ENCODE peak calls at places on chromosome 9, in five cellular contexts. One of them, this sample, is unnamed.

GRCh38 chr9:89153618-89154017 is 25.0 kb downstream of the SHC3 start:
- DNase-seq in AG04450: no peak
- DNase-seq in HFF-Myc: peak
- DNase-seq in iPS DF 6.9: no peak
- DNase-seq in CD4-positive, CD25-positive, alpha-beta regulatory T cell: no peak
- DNase-seq in this sample: peak

GRCh38 chr9:96079816-96080215 is 204.3 kb downstream of the ERCC6L2 start:
- DNase-seq in AG04450: no peak
- DNase-seq in HFF-Myc: no peak
- DNase-seq in iPS DF 6.9: no peak
- DNase-seq in CD4-positive, CD25-positive, alpha-beta regulatory T cell: no peak
- DNase-seq in this sample: no peak

GRCh38 chr9:22682536-22683392 is 236.1 kb downstream of the DMRTA1 start:
- DNase-seq in AG04450: peak
- DNase-seq in HFF-Myc: peak
- DNase-seq in iPS DF 6.9: no peak
- DNase-seq in CD4-positive, CD25-positive, alpha-beta regulatory T cell: no peak
- DNase-seq in this sample: peak

GRCh38 chr9:34197756-34198711 is 19.2 kb downstream of the UBAP1 start:
- DNase-seq in AG04450: no peak
- DNase-seq in HFF-Myc: no peak
- DNase-seq in iPS DF 6.9: peak
- DNase-seq in CD4-positive, CD25-positive, alpha-beta regulatory T cell: no peak
- DNase-seq in this sample: no peak

GRCh38 chr9:137694962-137695875 is 76.4 kb downstream of the EHMT1 start:
- DNase-seq in AG04450: no peak
- DNase-seq in HFF-Myc: no peak
- DNase-seq in iPS DF 6.9: peak
- DNase-seq in CD4-positive, CD25-positive, alpha-beta regulatory T cell: no peak
- DNase-seq in this sample: no peak

GRCh38 chr9:137032893-137033292 is 1.0 kb upstream of the FUT7 start:
- DNase-seq in AG04450: no peak
- DNase-seq in HFF-Myc: no peak
- DNase-seq in iPS DF 6.9: no peak
- DNase-seq in CD4-positive, CD25-positive, alpha-beta regulatory T cell: no peak
- DNase-seq in this sample: no peak

GRCh38 chr9:16671591-16672137 is 198.8 kb downstream of the BNC2 start:
- DNase-seq in AG04450: peak
- DNase-seq in HFF-Myc: no peak
- DNase-seq in iPS DF 6.9: no peak
- DNase-seq in CD4-positive, CD25-positive, alpha-beta regulatory T cell: no peak
- DNase-seq in this sample: no peak

GRCh38 chr9:20941177-20941690 is 90.2 kb downstream of the HACD4 start:
- DNase-seq in AG04450: peak
- DNase-seq in HFF-Myc: peak
- DNase-seq in iPS DF 6.9: peak
- DNase-seq in CD4-positive, CD25-positive, alpha-beta regulatory T cell: peak
- DNase-seq in this sample: no peak

GRCh38 chr9:21030389-21031035 is 928 bp downstream of the HACD4 start:
- DNase-seq in AG04450: no peak
- DNase-seq in HFF-Myc: peak
- DNase-seq in iPS DF 6.9: no peak
- DNase-seq in CD4-positive, CD25-positive, alpha-beta regulatory T cell: no peak
- DNase-seq in this sample: peak

GRCh38 chr9:130336027-130336595 is 70.6 kb downstream of the HMCN2 start:
- DNase-seq in AG04450: no peak
- DNase-seq in HFF-Myc: no peak
- DNase-seq in iPS DF 6.9: no peak
- DNase-seq in CD4-positive, CD25-positive, alpha-beta regulatory T cell: no peak
- DNase-seq in this sample: no peak

GRCh38 chr9:116737137-116737546 is 50.0 kb downstream of the TRIM32 start:
- DNase-seq in AG04450: peak
- DNase-seq in HFF-Myc: peak
- DNase-seq in iPS DF 6.9: peak
- DNase-seq in CD4-positive, CD25-positive, alpha-beta regulatory T cell: peak
- DNase-seq in this sample: no peak

GRCh38 chr9:128685022-128685332 is 4.0 kb upstream of the SET start:
- DNase-seq in AG04450: no peak
- DNase-seq in HFF-Myc: no peak
- DNase-seq in iPS DF 6.9: no peak
- DNase-seq in CD4-positive, CD25-positive, alpha-beta regulatory T cell: no peak
- DNase-seq in this sample: no peak

GRCh38 chr9:74570879-74571512 is 73.9 kb downstream of the RORB start:
- DNase-seq in AG04450: no peak
- DNase-seq in HFF-Myc: peak
- DNase-seq in iPS DF 6.9: no peak
- DNase-seq in CD4-positive, CD25-positive, alpha-beta regulatory T cell: no peak
- DNase-seq in this sample: no peak

GRCh38 chr9:121222524-121223171 is 21.0 kb upstream of the RAB14 start:
- DNase-seq in AG04450: no peak
- DNase-seq in HFF-Myc: no peak
- DNase-seq in iPS DF 6.9: no peak
- DNase-seq in CD4-positive, CD25-positive, alpha-beta regulatory T cell: no peak
- DNase-seq in this sample: no peak

GRCh38 chr9:128716581-128717254 is 7.2 kb downstream of the ZDHHC12 start:
- DNase-seq in AG04450: no peak
- DNase-seq in HFF-Myc: no peak
- DNase-seq in iPS DF 6.9: no peak
- DNase-seq in CD4-positive, CD25-positive, alpha-beta regulatory T cell: no peak
- DNase-seq in this sample: no peak

GRCh38 chr9:136944094-136944518 is 432 bp downstream of the FBXW5 start:
- DNase-seq in AG04450: peak
- DNase-seq in HFF-Myc: no peak
- DNase-seq in iPS DF 6.9: no peak
- DNase-seq in CD4-positive, CD25-positive, alpha-beta regulatory T cell: peak
- DNase-seq in this sample: no peak

GRCh38 chr9:114177423-114178064 is 22.2 kb downstream of the COL27A1 start:
- DNase-seq in AG04450: no peak
- DNase-seq in HFF-Myc: no peak
- DNase-seq in iPS DF 6.9: no peak
- DNase-seq in CD4-positive, CD25-positive, alpha-beta regulatory T cell: no peak
- DNase-seq in this sample: no peak

GRCh38 chr9:81022177-81022576 is 667.2 kb downstream of the TLE1 start:
- DNase-seq in AG04450: peak
- DNase-seq in HFF-Myc: no peak
- DNase-seq in iPS DF 6.9: no peak
- DNase-seq in CD4-positive, CD25-positive, alpha-beta regulatory T cell: no peak
- DNase-seq in this sample: no peak

GRCh38 chr9:36748322-36748899 is 175.7 kb downstream of the MELK start:
- DNase-seq in AG04450: no peak
- DNase-seq in HFF-Myc: no peak
- DNase-seq in iPS DF 6.9: no peak
- DNase-seq in CD4-positive, CD25-positive, alpha-beta regulatory T cell: no peak
- DNase-seq in this sample: no peak

GRCh38 chr9:137227057-137227852 is at the start of gene RNF224:
- DNase-seq in AG04450: peak
- DNase-seq in HFF-Myc: peak
- DNase-seq in iPS DF 6.9: no peak
- DNase-seq in CD4-positive, CD25-positive, alpha-beta regulatory T cell: peak
- DNase-seq in this sample: no peak

GRCh38 chr9:26947736-26948135 is 694 bp upstream of the PLAA start:
- DNase-seq in AG04450: no peak
- DNase-seq in HFF-Myc: no peak
- DNase-seq in iPS DF 6.9: no peak
- DNase-seq in CD4-positive, CD25-positive, alpha-beta regulatory T cell: no peak
- DNase-seq in this sample: no peak

GRCh38 chr9:97788763-97789663 is 64.0 kb upstream of the FOXE1 start:
- DNase-seq in AG04450: no peak
- DNase-seq in HFF-Myc: no peak
- DNase-seq in iPS DF 6.9: no peak
- DNase-seq in CD4-positive, CD25-positive, alpha-beta regulatory T cell: no peak
- DNase-seq in this sample: no peak

GRCh38 chr9:127495884-127496555 is 44.7 kb downstream of the LRSAM1 start:
- DNase-seq in AG04450: no peak
- DNase-seq in HFF-Myc: no peak
- DNase-seq in iPS DF 6.9: no peak
- DNase-seq in CD4-positive, CD25-positive, alpha-beta regulatory T cell: no peak
- DNase-seq in this sample: no peak

GRCh38 chr9:132644251-132644650 is 25.5 kb downstream of the DDX31 start:
- DNase-seq in AG04450: no peak
- DNase-seq in HFF-Myc: no peak
- DNase-seq in iPS DF 6.9: no peak
- DNase-seq in CD4-positive, CD25-positive, alpha-beta regulatory T cell: no peak
- DNase-seq in this sample: no peak

GRCh38 chr9:134562146-134562753 is 79.4 kb upstream of the COL5A1 start:
- DNase-seq in AG04450: no peak
- DNase-seq in HFF-Myc: no peak
- DNase-seq in iPS DF 6.9: no peak
- DNase-seq in CD4-positive, CD25-positive, alpha-beta regulatory T cell: no peak
- DNase-seq in this sample: no peak

GRCh38 chr9:76302947-76303550 is 91.2 kb downstream of the RFK start:
- DNase-seq in AG04450: peak
- DNase-seq in HFF-Myc: no peak
- DNase-seq in iPS DF 6.9: no peak
- DNase-seq in CD4-positive, CD25-positive, alpha-beta regulatory T cell: no peak
- DNase-seq in this sample: no peak

GRCh38 chr9:128635266-128636023 is 21.2 kb downstream of the DYNC2I2 start:
- DNase-seq in AG04450: peak
- DNase-seq in HFF-Myc: peak
- DNase-seq in iPS DF 6.9: peak
- DNase-seq in CD4-positive, CD25-positive, alpha-beta regulatory T cell: no peak
- DNase-seq in this sample: peak

GRCh38 chr9:107778666-107779065 is 289.1 kb upstream of the KLF4 start:
- DNase-seq in AG04450: no peak
- DNase-seq in HFF-Myc: no peak
- DNase-seq in iPS DF 6.9: no peak
- DNase-seq in CD4-positive, CD25-positive, alpha-beta regulatory T cell: no peak
- DNase-seq in this sample: no peak

GRCh38 chr9:37082214-37082765 is 38.1 kb upstream of the ZCCHC7 start:
- DNase-seq in AG04450: no peak
- DNase-seq in HFF-Myc: no peak
- DNase-seq in iPS DF 6.9: no peak
- DNase-seq in CD4-positive, CD25-positive, alpha-beta regulatory T cell: no peak
- DNase-seq in this sample: no peak

GRCh38 chr9:4837768-4838546 is 45.2 kb downstream of the RCL1 start:
- DNase-seq in AG04450: peak
- DNase-seq in HFF-Myc: peak
- DNase-seq in iPS DF 6.9: no peak
- DNase-seq in CD4-positive, CD25-positive, alpha-beta regulatory T cell: no peak
- DNase-seq in this sample: peak

GRCh38 chr9:34777667-34778066 is 67.7 kb upstream of the CCL21 start:
- DNase-seq in AG04450: no peak
- DNase-seq in HFF-Myc: no peak
- DNase-seq in iPS DF 6.9: no peak
- DNase-seq in CD4-positive, CD25-positive, alpha-beta regulatory T cell: no peak
- DNase-seq in this sample: no peak

GRCh38 chr9:89905628-89906338 is 301.0 kb downstream of the GADD45G start:
- DNase-seq in AG04450: no peak
- DNase-seq in HFF-Myc: no peak
- DNase-seq in iPS DF 6.9: no peak
- DNase-seq in CD4-positive, CD25-positive, alpha-beta regulatory T cell: no peak
- DNase-seq in this sample: no peak

GRCh38 chr9:134959126-134959970 is 41.6 kb upstream of the FCN1 start:
- DNase-seq in AG04450: no peak
- DNase-seq in HFF-Myc: no peak
- DNase-seq in iPS DF 6.9: no peak
- DNase-seq in CD4-positive, CD25-positive, alpha-beta regulatory T cell: no peak
- DNase-seq in this sample: no peak

GRCh38 chr9:136665111-136665703 is 2.5 kb downstream of the EGFL7 start:
- DNase-seq in AG04450: no peak
- DNase-seq in HFF-Myc: no peak
- DNase-seq in iPS DF 6.9: no peak
- DNase-seq in CD4-positive, CD25-positive, alpha-beta regulatory T cell: no peak
- DNase-seq in this sample: no peak

GRCh38 chr9:23790341-23791260 is 35.4 kb downstream of the ELAVL2 start:
- DNase-seq in AG04450: no peak
- DNase-seq in HFF-Myc: no peak
- DNase-seq in iPS DF 6.9: no peak
- DNase-seq in CD4-positive, CD25-positive, alpha-beta regulatory T cell: no peak
- DNase-seq in this sample: no peak

GRCh38 chr9:112012026-112012902 is 115.7 kb downstream of the UGCG start:
- DNase-seq in AG04450: peak
- DNase-seq in HFF-Myc: peak
- DNase-seq in iPS DF 6.9: no peak
- DNase-seq in CD4-positive, CD25-positive, alpha-beta regulatory T cell: no peak
- DNase-seq in this sample: peak

GRCh38 chr9:26426732-26427131 is 465.9 kb downstream of the CAAP1 start:
- DNase-seq in AG04450: no peak
- DNase-seq in HFF-Myc: no peak
- DNase-seq in iPS DF 6.9: no peak
- DNase-seq in CD4-positive, CD25-positive, alpha-beta regulatory T cell: no peak
- DNase-seq in this sample: no peak

GRCh38 chr9:88949425-88949824 is 41.8 kb upstream of the S1PR3 start:
- DNase-seq in AG04450: no peak
- DNase-seq in HFF-Myc: peak
- DNase-seq in iPS DF 6.9: no peak
- DNase-seq in CD4-positive, CD25-positive, alpha-beta regulatory T cell: no peak
- DNase-seq in this sample: no peak

This sample was measured in BJ.